ENCODE peak calls at places on chromosomes 16 and 17, in nine cellular contexts. E is EL, A is posterior cingulate gyrus, O is left ventricle myocardium superior, V is NCI-H460, H is small intestine, X is cardiac muscle cell, T is Caki2, K is NCI-H1694. C is an unnamed sample.

GRCh38 chr16:70750893-70751467 is 50.0 kb downstream of the VAC14 start:
- DNase-seq in E (peak), A (peak), O (peak), V (no peak), H (peak), X (peak), T (peak), K (no peak), C (peak)

GRCh38 chr16:66591018-66591417 is 11.8 kb downstream of the CMTM2 start:
- DNase-seq in E (no peak), A (no peak), O (no peak), V (no peak), H (no peak), X (no peak), T (no peak), K (no peak), C (no peak)

GRCh38 chr16:12092347-12092882 is 115.9 kb downstream of the SNX29 start:
- DNase-seq in E (peak), A (no peak), O (no peak), V (no peak), H (no peak), X (no peak), T (peak), K (no peak), C (peak)

GRCh38 chr17:50682441-50682840 is 25.3 kb downstream of the ANKRD40 start:
- DNase-seq in E (no peak), A (no peak), O (no peak), V (no peak), H (no peak), X (no peak), T (no peak), K (no peak), C (no peak)

GRCh38 chr17:43309505-43310329 is 75.9 kb upstream of the RNU2-1 start:
- DNase-seq in E (no peak), A (no peak), O (no peak), V (no peak), H (no peak), X (no peak), T (peak), K (no peak), C (no peak)

GRCh38 chr17:56125830-56126819 is 27.1 kb upstream of the ANKFN1 start:
- DNase-seq in E (peak), A (no peak), O (no peak), V (peak), H (peak), X (peak), T (no peak), K (peak), C (peak)

GRCh38 chr16:66695935-66696668 is 441 bp downstream of the CMTM4 start:
- DNase-seq in E (no peak), A (no peak), O (peak), V (no peak), H (peak), X (peak), T (peak), K (no peak), C (no peak)

GRCh38 chr17:65078441-65079160 is 22.1 kb upstream of the GNA13 start:
- DNase-seq in E (peak), A (no peak), O (no peak), V (no peak), H (no peak), X (no peak), T (peak), K (no peak), C (peak)

GRCh38 chr16:85315871-85316270 is 203.6 kb upstream of the CIBAR2 start:
- DNase-seq in E (no peak), A (no peak), O (no peak), V (no peak), H (no peak), X (no peak), T (no peak), K (no peak), C (no peak)

GRCh38 chr16:17945080-17945601 is 391.4 kb downstream of the NPIPA8 start:
- DNase-seq in E (no peak), A (no peak), O (no peak), V (no peak), H (no peak), X (no peak), T (no peak), K (no peak), C (no peak)

GRCh38 chr17:15404116-15404730 is 62.8 kb upstream of the TEKT3 start:
- DNase-seq in E (no peak), A (no peak), O (no peak), V (no peak), H (no peak), X (no peak), T (no peak), K (no peak), C (no peak)

GRCh38 chr16:89123831-89124100 is 30.1 kb downstream of the ACSF3 start:
- DNase-seq in E (no peak), A (peak), O (peak), V (no peak), H (no peak), X (no peak), T (no peak), K (no peak), C (no peak)

GRCh38 chr16:78317871-78318270 is 218.4 kb downstream of the WWOX start:
- DNase-seq in E (no peak), A (no peak), O (no peak), V (no peak), H (no peak), X (no peak), T (no peak), K (no peak), C (no peak)

C was measured in AG08395.